ENCODE peak calls at places on chromosomes 11 and 22, in nine cellular contexts. One of them, this sample, is unnamed.

GRCh38 chr11:128190312-128190711 is 397.0 kb downstream of the ETS1 start:
- DNase-seq in HS-5: no peak
- DNase-seq in uterus: no peak
- DNase-seq in stimulated activated CD4-positive, alpha-beta T cell treated with anti-CD3 and anti-CD28 coated beads, Interleukin-1b, Interleukin-23, amount 100 ng/mL, for 1 hour: no peak
- DNase-seq in T follicular helper cell: no peak
- DNase-seq in T-helper 17 cell: no peak
- DNase-seq in colonic mucosa: no peak
- DNase-seq in posterior vena cava: no peak
- DNase-seq in AG09319: no peak
- DNase-seq in this sample: no peak

GRCh38 chr11:62794201-62794775 is 2.5 kb upstream of the TMEM223 start:
- DNase-seq in HS-5: no peak
- DNase-seq in uterus: no peak
- DNase-seq in stimulated activated CD4-positive, alpha-beta T cell treated with anti-CD3 and anti-CD28 coated beads, Interleukin-1b, Interleukin-23, amount 100 ng/mL, for 1 hour: no peak
- DNase-seq in T follicular helper cell: no peak
- DNase-seq in T-helper 17 cell: no peak
- DNase-seq in colonic mucosa: no peak
- DNase-seq in posterior vena cava: peak
- DNase-seq in AG09319: no peak
- DNase-seq in this sample: no peak

GRCh38 chr22:37145415-37146385 is 4.0 kb downstream of the IL2RB start:
- DNase-seq in HS-5: no peak
- DNase-seq in uterus: no peak
- DNase-seq in stimulated activated CD4-positive, alpha-beta T cell treated with anti-CD3 and anti-CD28 coated beads, Interleukin-1b, Interleukin-23, amount 100 ng/mL, for 1 hour: no peak
- DNase-seq in T follicular helper cell: no peak
- DNase-seq in T-helper 17 cell: no peak
- DNase-seq in colonic mucosa: no peak
- DNase-seq in posterior vena cava: no peak
- DNase-seq in AG09319: no peak
- DNase-seq in this sample: peak

GRCh38 chr11:101100601-101101000 is 29.0 kb downstream of the PGR start:
- DNase-seq in HS-5: no peak
- DNase-seq in uterus: no peak
- DNase-seq in stimulated activated CD4-positive, alpha-beta T cell treated with anti-CD3 and anti-CD28 coated beads, Interleukin-1b, Interleukin-23, amount 100 ng/mL, for 1 hour: no peak
- DNase-seq in T follicular helper cell: no peak
- DNase-seq in T-helper 17 cell: no peak
- DNase-seq in colonic mucosa: no peak
- DNase-seq in posterior vena cava: no peak
- DNase-seq in AG09319: no peak
- DNase-seq in this sample: no peak

GRCh38 chr11:119000906-119001305 is 3.0 kb downstream of the CENATAC start:
- DNase-seq in HS-5: peak
- DNase-seq in uterus: no peak
- DNase-seq in stimulated activated CD4-positive, alpha-beta T cell treated with anti-CD3 and anti-CD28 coated beads, Interleukin-1b, Interleukin-23, amount 100 ng/mL, for 1 hour: no peak
- DNase-seq in T follicular helper cell: no peak
- DNase-seq in T-helper 17 cell: no peak
- DNase-seq in colonic mucosa: no peak
- DNase-seq in posterior vena cava: no peak
- DNase-seq in AG09319: no peak
- DNase-seq in this sample: no peak

GRCh38 chr22:49333206-49333605 is 494.5 kb downstream of the BRD1 start:
- DNase-seq in HS-5: no peak
- DNase-seq in uterus: no peak
- DNase-seq in stimulated activated CD4-positive, alpha-beta T cell treated with anti-CD3 and anti-CD28 coated beads, Interleukin-1b, Interleukin-23, amount 100 ng/mL, for 1 hour: no peak
- DNase-seq in T follicular helper cell: no peak
- DNase-seq in T-helper 17 cell: no peak
- DNase-seq in colonic mucosa: no peak
- DNase-seq in posterior vena cava: no peak
- DNase-seq in AG09319: no peak
- DNase-seq in this sample: no peak

GRCh38 chr22:38696606-38697005 is 4.1 kb downstream of the JOSD1 start:
- DNase-seq in HS-5: peak
- DNase-seq in uterus: no peak
- DNase-seq in stimulated activated CD4-positive, alpha-beta T cell treated with anti-CD3 and anti-CD28 coated beads, Interleukin-1b, Interleukin-23, amount 100 ng/mL, for 1 hour: no peak
- DNase-seq in T follicular helper cell: no peak
- DNase-seq in T-helper 17 cell: no peak
- DNase-seq in colonic mucosa: no peak
- DNase-seq in posterior vena cava: no peak
- DNase-seq in AG09319: peak
- DNase-seq in this sample: peak

GRCh38 chr11:31810779-31811647 is at the start of gene PAX6:
- DNase-seq in HS-5: peak
- DNase-seq in uterus: no peak
- DNase-seq in stimulated activated CD4-positive, alpha-beta T cell treated with anti-CD3 and anti-CD28 coated beads, Interleukin-1b, Interleukin-23, amount 100 ng/mL, for 1 hour: no peak
- DNase-seq in T follicular helper cell: no peak
- DNase-seq in T-helper 17 cell: no peak
- DNase-seq in colonic mucosa: no peak
- DNase-seq in posterior vena cava: peak
- DNase-seq in AG09319: no peak
- DNase-seq in this sample: peak

GRCh38 chr11:27116684-27117083 is 76.1 kb downstream of the BBOX1 start:
- DNase-seq in HS-5: no peak
- DNase-seq in uterus: no peak
- DNase-seq in stimulated activated CD4-positive, alpha-beta T cell treated with anti-CD3 and anti-CD28 coated beads, Interleukin-1b, Interleukin-23, amount 100 ng/mL, for 1 hour: no peak
- DNase-seq in T follicular helper cell: no peak
- DNase-seq in T-helper 17 cell: no peak
- DNase-seq in colonic mucosa: no peak
- DNase-seq in posterior vena cava: no peak
- DNase-seq in AG09319: no peak
- DNase-seq in this sample: peak

GRCh38 chr11:62108971-62109391 is 14.8 kb upstream of the INCENP start:
- DNase-seq in HS-5: peak
- DNase-seq in uterus: no peak
- DNase-seq in stimulated activated CD4-positive, alpha-beta T cell treated with anti-CD3 and anti-CD28 coated beads, Interleukin-1b, Interleukin-23, amount 100 ng/mL, for 1 hour: no peak
- DNase-seq in T follicular helper cell: no peak
- DNase-seq in T-helper 17 cell: no peak
- DNase-seq in colonic mucosa: no peak
- DNase-seq in posterior vena cava: no peak
- DNase-seq in AG09319: no peak
- DNase-seq in this sample: peak

GRCh38 chr11:798093-798713 is at the start of gene SLC25A22:
- DNase-seq in HS-5: no peak
- DNase-seq in uterus: peak
- DNase-seq in stimulated activated CD4-positive, alpha-beta T cell treated with anti-CD3 and anti-CD28 coated beads, Interleukin-1b, Interleukin-23, amount 100 ng/mL, for 1 hour: peak
- DNase-seq in T follicular helper cell: peak
- DNase-seq in T-helper 17 cell: peak
- DNase-seq in colonic mucosa: peak
- DNase-seq in posterior vena cava: peak
- DNase-seq in AG09319: no peak
- DNase-seq in this sample: peak

GRCh38 chr11:86459002-86459385 is 84.3 kb downstream of the CCDC81 start:
- DNase-seq in HS-5: no peak
- DNase-seq in uterus: no peak
- DNase-seq in stimulated activated CD4-positive, alpha-beta T cell treated with anti-CD3 and anti-CD28 coated beads, Interleukin-1b, Interleukin-23, amount 100 ng/mL, for 1 hour: no peak
- DNase-seq in T follicular helper cell: no peak
- DNase-seq in T-helper 17 cell: no peak
- DNase-seq in colonic mucosa: no peak
- DNase-seq in posterior vena cava: no peak
- DNase-seq in AG09319: no peak
- DNase-seq in this sample: peak

GRCh38 chr22:42807185-42807584 is 49.9 kb downstream of the ARFGAP3 start:
- DNase-seq in HS-5: no peak
- DNase-seq in uterus: no peak
- DNase-seq in stimulated activated CD4-positive, alpha-beta T cell treated with anti-CD3 and anti-CD28 coated beads, Interleukin-1b, Interleukin-23, amount 100 ng/mL, for 1 hour: no peak
- DNase-seq in T follicular helper cell: no peak
- DNase-seq in T-helper 17 cell: no peak
- DNase-seq in colonic mucosa: no peak
- DNase-seq in posterior vena cava: no peak
- DNase-seq in AG09319: no peak
- DNase-seq in this sample: no peak

GRCh38 chr11:72223615-72224586 is 666 bp upstream of the INPPL1 start:
- DNase-seq in HS-5: no peak
- DNase-seq in uterus: peak
- DNase-seq in stimulated activated CD4-positive, alpha-beta T cell treated with anti-CD3 and anti-CD28 coated beads, Interleukin-1b, Interleukin-23, amount 100 ng/mL, for 1 hour: no peak
- DNase-seq in T follicular helper cell: peak
- DNase-seq in T-helper 17 cell: peak
- DNase-seq in colonic mucosa: peak
- DNase-seq in posterior vena cava: peak
- DNase-seq in AG09319: no peak
- DNase-seq in this sample: peak

GRCh38 chr11:10366568-10367331 is 61.9 kb downstream of the ADM start:
- DNase-seq in HS-5: peak
- DNase-seq in uterus: peak
- DNase-seq in stimulated activated CD4-positive, alpha-beta T cell treated with anti-CD3 and anti-CD28 coated beads, Interleukin-1b, Interleukin-23, amount 100 ng/mL, for 1 hour: peak
- DNase-seq in T follicular helper cell: peak
- DNase-seq in T-helper 17 cell: peak
- DNase-seq in colonic mucosa: peak
- DNase-seq in posterior vena cava: peak
- DNase-seq in AG09319: peak
- DNase-seq in this sample: peak

GRCh38 chr22:28316014-28316413 is 363.6 kb downstream of the TTC28 start:
- DNase-seq in HS-5: no peak
- DNase-seq in uterus: no peak
- DNase-seq in stimulated activated CD4-positive, alpha-beta T cell treated with anti-CD3 and anti-CD28 coated beads, Interleukin-1b, Interleukin-23, amount 100 ng/mL, for 1 hour: no peak
- DNase-seq in T follicular helper cell: no peak
- DNase-seq in T-helper 17 cell: no peak
- DNase-seq in colonic mucosa: no peak
- DNase-seq in posterior vena cava: no peak
- DNase-seq in AG09319: no peak
- DNase-seq in this sample: no peak

GRCh38 chr11:122778148-122778547 is 60.2 kb upstream of the CRTAM start:
- DNase-seq in HS-5: peak
- DNase-seq in uterus: no peak
- DNase-seq in stimulated activated CD4-positive, alpha-beta T cell treated with anti-CD3 and anti-CD28 coated beads, Interleukin-1b, Interleukin-23, amount 100 ng/mL, for 1 hour: no peak
- DNase-seq in T follicular helper cell: no peak
- DNase-seq in T-helper 17 cell: no peak
- DNase-seq in colonic mucosa: no peak
- DNase-seq in posterior vena cava: no peak
- DNase-seq in AG09319: no peak
- DNase-seq in this sample: no peak

GRCh38 chr11:120112174-120112796 is 25.6 kb downstream of the TRIM29 start:
- DNase-seq in HS-5: no peak
- DNase-seq in uterus: no peak
- DNase-seq in stimulated activated CD4-positive, alpha-beta T cell treated with anti-CD3 and anti-CD28 coated beads, Interleukin-1b, Interleukin-23, amount 100 ng/mL, for 1 hour: no peak
- DNase-seq in T follicular helper cell: no peak
- DNase-seq in T-helper 17 cell: no peak
- DNase-seq in colonic mucosa: no peak
- DNase-seq in posterior vena cava: no peak
- DNase-seq in AG09319: no peak
- DNase-seq in this sample: no peak

GRCh38 chr11:1375955-1376258 is 13.8 kb upstream of the BRSK2 start:
- DNase-seq in HS-5: no peak
- DNase-seq in uterus: no peak
- DNase-seq in stimulated activated CD4-positive, alpha-beta T cell treated with anti-CD3 and anti-CD28 coated beads, Interleukin-1b, Interleukin-23, amount 100 ng/mL, for 1 hour: no peak
- DNase-seq in T follicular helper cell: no peak
- DNase-seq in T-helper 17 cell: no peak
- DNase-seq in colonic mucosa: no peak
- DNase-seq in posterior vena cava: no peak
- DNase-seq in AG09319: no peak
- DNase-seq in this sample: no peak

GRCh38 chr22:43127166-43127908 is 15.9 kb downstream of the MCAT start:
- DNase-seq in HS-5: no peak
- DNase-seq in uterus: no peak
- DNase-seq in stimulated activated CD4-positive, alpha-beta T cell treated with anti-CD3 and anti-CD28 coated beads, Interleukin-1b, Interleukin-23, amount 100 ng/mL, for 1 hour: no peak
- DNase-seq in T follicular helper cell: no peak
- DNase-seq in T-helper 17 cell: no peak
- DNase-seq in colonic mucosa: peak
- DNase-seq in posterior vena cava: no peak
- DNase-seq in AG09319: no peak
- DNase-seq in this sample: no peak

GRCh38 chr11:128208329-128209220 is 378.8 kb downstream of the ETS1 start:
- DNase-seq in HS-5: peak
- DNase-seq in uterus: peak
- DNase-seq in stimulated activated CD4-positive, alpha-beta T cell treated with anti-CD3 and anti-CD28 coated beads, Interleukin-1b, Interleukin-23, amount 100 ng/mL, for 1 hour: no peak
- DNase-seq in T follicular helper cell: no peak
- DNase-seq in T-helper 17 cell: no peak
- DNase-seq in colonic mucosa: no peak
- DNase-seq in posterior vena cava: no peak
- DNase-seq in AG09319: peak
- DNase-seq in this sample: peak

GRCh38 chr11:45282070-45282469 is 4.1 kb downstream of the SYT13 start:
- DNase-seq in HS-5: no peak
- DNase-seq in uterus: no peak
- DNase-seq in stimulated activated CD4-positive, alpha-beta T cell treated with anti-CD3 and anti-CD28 coated beads, Interleukin-1b, Interleukin-23, amount 100 ng/mL, for 1 hour: no peak
- DNase-seq in T follicular helper cell: no peak
- DNase-seq in T-helper 17 cell: no peak
- DNase-seq in colonic mucosa: no peak
- DNase-seq in posterior vena cava: no peak
- DNase-seq in AG09319: no peak
- DNase-seq in this sample: no peak

GRCh38 chr11:102528618-102529017 is 1.9 kb downstream of the MMP7 start:
- DNase-seq in HS-5: no peak
- DNase-seq in uterus: no peak
- DNase-seq in stimulated activated CD4-positive, alpha-beta T cell treated with anti-CD3 and anti-CD28 coated beads, Interleukin-1b, Interleukin-23, amount 100 ng/mL, for 1 hour: no peak
- DNase-seq in T follicular helper cell: no peak
- DNase-seq in T-helper 17 cell: no peak
- DNase-seq in colonic mucosa: no peak
- DNase-seq in posterior vena cava: no peak
- DNase-seq in AG09319: no peak
- DNase-seq in this sample: peak

GRCh38 chr22:27541831-27542230 is 259.7 kb downstream of the MN1 start:
- DNase-seq in HS-5: no peak
- DNase-seq in uterus: no peak
- DNase-seq in stimulated activated CD4-positive, alpha-beta T cell treated with anti-CD3 and anti-CD28 coated beads, Interleukin-1b, Interleukin-23, amount 100 ng/mL, for 1 hour: no peak
- DNase-seq in T follicular helper cell: no peak
- DNase-seq in T-helper 17 cell: no peak
- DNase-seq in colonic mucosa: no peak
- DNase-seq in posterior vena cava: no peak
- DNase-seq in AG09319: no peak
- DNase-seq in this sample: no peak

GRCh38 chr11:71465054-71465453 is 12.1 kb downstream of the NADSYN1 start:
- DNase-seq in HS-5: no peak
- DNase-seq in uterus: no peak
- DNase-seq in stimulated activated CD4-positive, alpha-beta T cell treated with anti-CD3 and anti-CD28 coated beads, Interleukin-1b, Interleukin-23, amount 100 ng/mL, for 1 hour: no peak
- DNase-seq in T follicular helper cell: no peak
- DNase-seq in T-helper 17 cell: no peak
- DNase-seq in colonic mucosa: no peak
- DNase-seq in posterior vena cava: peak
- DNase-seq in AG09319: no peak
- DNase-seq in this sample: no peak

GRCh38 chr11:105244157-105244820 is 104.7 kb upstream of the CARD18 start:
- DNase-seq in HS-5: peak
- DNase-seq in uterus: no peak
- DNase-seq in stimulated activated CD4-positive, alpha-beta T cell treated with anti-CD3 and anti-CD28 coated beads, Interleukin-1b, Interleukin-23, amount 100 ng/mL, for 1 hour: no peak
- DNase-seq in T follicular helper cell: no peak
- DNase-seq in T-helper 17 cell: no peak
- DNase-seq in colonic mucosa: no peak
- DNase-seq in posterior vena cava: no peak
- DNase-seq in AG09319: peak
- DNase-seq in this sample: peak

GRCh38 chr11:129270471-129270870 is 78.3 kb upstream of the ARHGAP32 start:
- DNase-seq in HS-5: no peak
- DNase-seq in uterus: no peak
- DNase-seq in stimulated activated CD4-positive, alpha-beta T cell treated with anti-CD3 and anti-CD28 coated beads, Interleukin-1b, Interleukin-23, amount 100 ng/mL, for 1 hour: no peak
- DNase-seq in T follicular helper cell: no peak
- DNase-seq in T-helper 17 cell: no peak
- DNase-seq in colonic mucosa: no peak
- DNase-seq in posterior vena cava: no peak
- DNase-seq in AG09319: no peak
- DNase-seq in this sample: no peak

GRCh38 chr11:119728651-119729580 is at the start of gene NECTIN1:
- DNase-seq in HS-5: peak
- DNase-seq in uterus: peak
- DNase-seq in stimulated activated CD4-positive, alpha-beta T cell treated with anti-CD3 and anti-CD28 coated beads, Interleukin-1b, Interleukin-23, amount 100 ng/mL, for 1 hour: peak
- DNase-seq in T follicular helper cell: peak
- DNase-seq in T-helper 17 cell: peak
- DNase-seq in colonic mucosa: peak
- DNase-seq in posterior vena cava: peak
- DNase-seq in AG09319: peak
- DNase-seq in this sample: peak

GRCh38 chr11:101407324-101407723 is 176.5 kb downstream of the TRPC6 start:
- DNase-seq in HS-5: peak
- DNase-seq in uterus: peak
- DNase-seq in stimulated activated CD4-positive, alpha-beta T cell treated with anti-CD3 and anti-CD28 coated beads, Interleukin-1b, Interleukin-23, amount 100 ng/mL, for 1 hour: no peak
- DNase-seq in T follicular helper cell: no peak
- DNase-seq in T-helper 17 cell: no peak
- DNase-seq in colonic mucosa: no peak
- DNase-seq in posterior vena cava: no peak
- DNase-seq in AG09319: no peak
- DNase-seq in this sample: peak

GRCh38 chr11:70073881-70074371 is 4.2 kb upstream of the ANO1 start:
- DNase-seq in HS-5: no peak
- DNase-seq in uterus: no peak
- DNase-seq in stimulated activated CD4-positive, alpha-beta T cell treated with anti-CD3 and anti-CD28 coated beads, Interleukin-1b, Interleukin-23, amount 100 ng/mL, for 1 hour: no peak
- DNase-seq in T follicular helper cell: no peak
- DNase-seq in T-helper 17 cell: no peak
- DNase-seq in colonic mucosa: no peak
- DNase-seq in posterior vena cava: peak
- DNase-seq in AG09319: no peak
- DNase-seq in this sample: peak

GRCh38 chr22:44758354-44758969 is 6.1 kb downstream of the ARHGAP8 start:
- DNase-seq in HS-5: peak
- DNase-seq in uterus: no peak
- DNase-seq in stimulated activated CD4-positive, alpha-beta T cell treated with anti-CD3 and anti-CD28 coated beads, Interleukin-1b, Interleukin-23, amount 100 ng/mL, for 1 hour: no peak
- DNase-seq in T follicular helper cell: no peak
- DNase-seq in T-helper 17 cell: no peak
- DNase-seq in colonic mucosa: peak
- DNase-seq in posterior vena cava: no peak
- DNase-seq in AG09319: no peak
- DNase-seq in this sample: peak